ENCODE peak calls at places on chromosomes 12 and 14, in ten cellular contexts. G, N, X, V, D, S, A, P, T and J are unnamed samples.

GRCh38 chr14:37650356-37651037 is 55.1 kb downstream of the TTC6 start:
- DNase-seq in G (peak), N (no peak), X (no peak), V (no peak), D (peak), S (no peak), A (peak), P (no peak), T (no peak), J (no peak)

GRCh38 chr12:110829308-110829707 is 17.5 kb upstream of the CCDC63 start:
- DNase-seq in G (no peak), N (no peak), X (no peak), V (no peak), D (no peak), S (no peak), A (no peak), P (no peak), T (no peak), J (no peak)

GRCh38 chr14:65042731-65043372 is 56.2 kb downstream of the FNTB start:
- DNase-seq in G (no peak), N (peak), X (no peak), V (no peak), D (no peak), S (no peak), A (no peak), P (no peak), T (no peak), J (no peak)

GRCh38 chr14:106417224-106418049 is 891.1 kb downstream of the TMEM121 start:
- DNase-seq in G (no peak), N (peak), X (peak), V (peak), D (peak), S (no peak), A (peak), P (no peak), T (peak), J (no peak)

GRCh38 chr12:132488127-132489077 is 1.5 kb upstream of the FBRSL1 start:
- DNase-seq in G (no peak), N (peak), X (no peak), V (no peak), D (no peak), S (no peak), A (peak), P (no peak), T (no peak), J (no peak)

GRCh38 chr12:109088818-109089217 is 4.5 kb downstream of the ALKBH2 start:
- DNase-seq in G (peak), N (no peak), X (no peak), V (no peak), D (no peak), S (no peak), A (no peak), P (no peak), T (no peak), J (no peak)

GRCh38 chr12:75850751-75851462 is 180.7 kb downstream of the PHLDA1 start:
- DNase-seq in G (peak), N (no peak), X (no peak), V (no peak), D (peak), S (no peak), A (no peak), P (no peak), T (no peak), J (no peak)

GRCh38 chr14:75295061-75295461 is 16.4 kb downstream of the FOS start:
- DNase-seq in G (peak), N (peak), X (peak), V (peak), D (peak), S (peak), A (peak), P (no peak), T (no peak), J (peak)

GRCh38 chr12:55142896-55143870 is 17.0 kb downstream of the OR9K2 start:
- DNase-seq in G (peak), N (peak), X (no peak), V (peak), D (peak), S (peak), A (peak), P (peak), T (no peak), J (no peak)

GRCh38 chr14:45492876-45493275 is 239.9 kb upstream of the MIS18BP1 start:
- DNase-seq in G (no peak), N (no peak), X (no peak), V (no peak), D (no peak), S (no peak), A (no peak), P (no peak), T (no peak), J (no peak)

GRCh38 chr12:53939141-53940108 is 794 bp downstream of the HOXC13 start:
- DNase-seq in G (no peak), N (no peak), X (no peak), V (peak), D (peak), S (peak), A (peak), P (no peak), T (no peak), J (no peak)

GRCh38 chr14:94671870-94672444 is 59.8 kb downstream of the SERPINA3 start:
- DNase-seq in G (no peak), N (no peak), X (peak), V (no peak), D (no peak), S (no peak), A (peak), P (no peak), T (peak), J (no peak)

GRCh38 chr14:102759416-102759815 is 17.8 kb upstream of the TRAF3 start:
- DNase-seq in G (no peak), N (no peak), X (no peak), V (no peak), D (no peak), S (peak), A (no peak), P (no peak), T (no peak), J (no peak)

GRCh38 chr12:27865421-27865820 is 85.4 kb upstream of the MANSC4 start:
- DNase-seq in G (peak), N (no peak), X (no peak), V (no peak), D (peak), S (no peak), A (no peak), P (no peak), T (no peak), J (peak)

GRCh38 chr14:44396226-44396625 is 110.9 kb downstream of the FSCB start:
- DNase-seq in G (no peak), N (no peak), X (no peak), V (no peak), D (no peak), S (no peak), A (no peak), P (no peak), T (no peak), J (no peak)

GRCh38 chr12:105899589-105899988 is 239.2 kb downstream of the NUAK1 start:
- DNase-seq in G (no peak), N (peak), X (no peak), V (no peak), D (no peak), S (no peak), A (no peak), P (no peak), T (no peak), J (no peak)

GRCh38 chr12:109927622-109928021 is 27.5 kb downstream of the TCHP start:
- DNase-seq in G (peak), N (peak), X (no peak), V (no peak), D (peak), S (peak), A (peak), P (no peak), T (no peak), J (no peak)

GRCh38 chr14:94717808-94718207 is 52.1 kb downstream of the GSC start:
- DNase-seq in G (no peak), N (no peak), X (no peak), V (no peak), D (peak), S (no peak), A (no peak), P (no peak), T (no peak), J (no peak)

GRCh38 chr12:101642115-101643067 is 47.6 kb downstream of the MYBPC1 start:
- DNase-seq in G (no peak), N (no peak), X (peak), V (no peak), D (no peak), S (peak), A (peak), P (no peak), T (no peak), J (no peak)

GRCh38 chr12:45989857-45990467 is 412 bp downstream of the SCAF11 start:
- DNase-seq in G (peak), N (peak), X (peak), V (peak), D (peak), S (peak), A (peak), P (no peak), T (peak), J (no peak)

GRCh38 chr12:30985814-30986452 is 59.4 kb downstream of the TSPAN11 start:
- DNase-seq in G (peak), N (peak), X (peak), V (peak), D (peak), S (peak), A (peak), P (peak), T (no peak), J (no peak)

GRCh38 chr12:108063192-108063591 is 65.9 kb upstream of the WSCD2 start:
- DNase-seq in G (no peak), N (peak), X (no peak), V (no peak), D (peak), S (peak), A (peak), P (no peak), T (no peak), J (no peak)

GRCh38 chr14:79992799-79993198 is 218.5 kb downstream of the DIO2 start:
- DNase-seq in G (no peak), N (no peak), X (no peak), V (no peak), D (peak), S (no peak), A (peak), P (no peak), T (no peak), J (no peak)

GRCh38 chr14:68682166-68683103 is 110.4 kb downstream of the ZFP36L1 start:
- DNase-seq in G (peak), N (peak), X (peak), V (no peak), D (peak), S (no peak), A (no peak), P (peak), T (no peak), J (peak)

GRCh38 chr12:6868211-6869048 is 1.1 kb downstream of the TPI1 start:
- DNase-seq in G (peak), N (no peak), X (no peak), V (no peak), D (peak), S (no peak), A (peak), P (no peak), T (no peak), J (no peak)

GRCh38 chr14:92646952-92647461 is 101.4 kb downstream of the LGMN start:
- DNase-seq in G (peak), N (no peak), X (no peak), V (no peak), D (peak), S (no peak), A (no peak), P (peak), T (no peak), J (peak)

GRCh38 chr12:31491819-31492598 is 98.9 kb downstream of the DENND5B start:
- DNase-seq in G (peak), N (no peak), X (no peak), V (no peak), D (peak), S (no peak), A (no peak), P (peak), T (no peak), J (peak)

GRCh38 chr12:89319111-89319510 is 33.2 kb downstream of the DUSP6 start:
- DNase-seq in G (no peak), N (no peak), X (no peak), V (no peak), D (peak), S (no peak), A (peak), P (no peak), T (no peak), J (no peak)

GRCh38 chr14:35349496-35349895 is 55.1 kb downstream of the NFKBIA start:
- DNase-seq in G (no peak), N (no peak), X (no peak), V (no peak), D (no peak), S (no peak), A (no peak), P (no peak), T (no peak), J (no peak)

GRCh38 chr12:129941646-129942045 is 37.8 kb upstream of the TMEM132D start:
- DNase-seq in G (no peak), N (no peak), X (no peak), V (no peak), D (no peak), S (no peak), A (no peak), P (no peak), T (no peak), J (no peak)

GRCh38 chr14:33249361-33249760 is 310.7 kb downstream of the NPAS3 start:
- DNase-seq in G (no peak), N (no peak), X (no peak), V (no peak), D (no peak), S (no peak), A (peak), P (no peak), T (no peak), J (no peak)

GRCh38 chr14:50830932-50831703 is at the start of gene NIN:
- DNase-seq in G (peak), N (peak), X (peak), V (peak), D (peak), S (peak), A (peak), P (no peak), T (peak), J (peak)

GRCh38 chr14:92475451-92476187 is 38.0 kb upstream of the RIN3 start:
- DNase-seq in G (no peak), N (no peak), X (peak), V (no peak), D (peak), S (no peak), A (no peak), P (no peak), T (no peak), J (peak)

GRCh38 chr12:128088926-128089325 is 178.0 kb upstream of the TMEM132C start:
- DNase-seq in G (no peak), N (no peak), X (no peak), V (no peak), D (no peak), S (no peak), A (no peak), P (no peak), T (no peak), J (no peak)

GRCh38 chr12:112261559-112261958 is 120.7 kb downstream of the HECTD4 start:
- DNase-seq in G (no peak), N (no peak), X (no peak), V (peak), D (peak), S (peak), A (peak), P (no peak), T (no peak), J (no peak)

GRCh38 chr12:52720487-52720886 is 17.2 kb upstream of the KRT77 start:
- DNase-seq in G (peak), N (no peak), X (no peak), V (no peak), D (no peak), S (no peak), A (no peak), P (no peak), T (no peak), J (no peak)

GRCh38 chr12:3962661-3963483 is 89.7 kb upstream of the PARP11 start:
- DNase-seq in G (no peak), N (peak), X (peak), V (peak), D (no peak), S (no peak), A (no peak), P (no peak), T (no peak), J (no peak)

GRCh38 chr12:124656214-124656516 is 88.8 kb upstream of the NCOR2 start:
- DNase-seq in G (no peak), N (no peak), X (no peak), V (no peak), D (no peak), S (no peak), A (no peak), P (no peak), T (no peak), J (no peak)
- TF ChIP-seq CTCF in G (peak), N (no peak), X (no peak), V (no peak), D (no peak), S (no peak), A (no peak), P (no peak), T (no peak), J (no peak)

GRCh38 chr14:91138511-91139359 is 24.9 kb downstream of the DGLUCY start:
- DNase-seq in G (no peak), N (peak), X (no peak), V (peak), D (peak), S (peak), A (peak), P (no peak), T (no peak), J (no peak)

GRCh38 chr14:91139776-91140175 is 25.9 kb downstream of the DGLUCY start:
- DNase-seq in G (no peak), N (no peak), X (no peak), V (no peak), D (no peak), S (no peak), A (no peak), P (no peak), T (no peak), J (no peak)

GRCh38 chr14:91143862-91144261 is 30.0 kb downstream of the DGLUCY start:
- DNase-seq in G (no peak), N (no peak), X (peak), V (no peak), D (no peak), S (no peak), A (no peak), P (no peak), T (no peak), J (no peak)

GRCh38 chr14:91142214-91142668 is 28.4 kb downstream of the DGLUCY start:
- DNase-seq in G (no peak), N (peak), X (no peak), V (no peak), D (no peak), S (no peak), A (no peak), P (no peak), T (no peak), J (no peak)

GRCh38 chr14:91140672-91141071 is 26.8 kb downstream of the DGLUCY start:
- DNase-seq in G (no peak), N (peak), X (no peak), V (peak), D (peak), S (peak), A (peak), P (no peak), T (no peak), J (no peak)
- TF ChIP-seq CTCF in G (peak), N (peak), X (peak), V (peak), D (peak), S (no peak), A (peak), P (peak), T (peak), J (peak)

GRCh38 chr12:1445807-1446206 is 148.6 kb downstream of the FBXL14 start:
- DNase-seq in G (no peak), N (no peak), X (no peak), V (no peak), D (no peak), S (no peak), A (peak), P (no peak), T (no peak), J (no peak)
- TF ChIP-seq CTCF in G (no peak), N (no peak), X (no peak), V (no peak), D (no peak), S (no peak), A (no peak), P (no peak), T (no peak), J (no peak)

GRCh38 chr14:36553650-36554260 is 28.7 kb downstream of the NKX2-8 start:
- DNase-seq in G (peak), N (peak), X (no peak), V (no peak), D (peak), S (no peak), A (peak), P (peak), T (no peak), J (peak)

GRCh38 chr14:36555998-36556743 is 26.2 kb downstream of the NKX2-8 start:
- DNase-seq in G (no peak), N (no peak), X (no peak), V (no peak), D (no peak), S (no peak), A (no peak), P (no peak), T (no peak), J (no peak)

GRCh38 chr14:36556811-36557433 is 25.5 kb downstream of the NKX2-8 start:
- DNase-seq in G (peak), N (peak), X (no peak), V (no peak), D (peak), S (peak), A (peak), P (no peak), T (no peak), J (no peak)
- TF ChIP-seq CTCF in G (peak), N (peak), X (peak), V (peak), D (peak), S (peak), A (peak), P (peak), T (peak), J (peak)

DNA sequence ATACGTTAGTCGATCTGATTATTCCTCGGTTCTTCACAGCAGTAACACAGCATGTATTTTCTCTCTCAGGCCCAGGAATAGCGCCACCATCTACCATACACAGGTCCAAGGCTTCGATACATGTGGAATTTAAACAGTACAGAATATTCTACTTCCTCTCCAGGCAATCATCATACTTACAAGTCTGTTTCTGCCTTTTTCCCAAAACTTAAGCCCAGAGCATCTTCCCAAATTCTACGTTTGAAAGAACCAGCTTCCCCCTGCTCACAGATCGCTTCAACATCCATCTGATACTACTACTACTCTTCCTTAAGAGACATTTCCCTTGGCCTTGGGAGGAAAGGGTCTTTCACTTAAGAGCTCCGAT is 626 bp downstream of the TXNDC16 start:
- DNase-seq in G (peak), N (peak), X (no peak), V (no peak), D (peak), S (no peak), A (peak), P (no peak), T (no peak), J (no peak)
- TF ChIP-seq CTCF in G (peak), N (peak), X (no peak), V (peak), D (peak), S (no peak), A (peak), P (peak), T (peak), J (peak)

GRCh38 chr14:29528889-29529288 is 398.8 kb downstream of the PRKD1 start:
- DNase-seq in G (no peak), N (peak), X (no peak), V (no peak), D (peak), S (no peak), A (no peak), P (peak), T (no peak), J (no peak)

GRCh38 chr14:29527286-29527685 is 400.4 kb downstream of the PRKD1 start:
- DNase-seq in G (no peak), N (no peak), X (no peak), V (no peak), D (no peak), S (no peak), A (no peak), P (no peak), T (no peak), J (no peak)

GRCh38 chr14:29529418-29529817 is 398.2 kb downstream of the PRKD1 start:
- DNase-seq in G (peak), N (no peak), X (no peak), V (no peak), D (peak), S (peak), A (peak), P (no peak), T (no peak), J (no peak)
- TF ChIP-seq CTCF in G (peak), N (no peak), X (peak), V (peak), D (peak), S (peak), A (peak), P (peak), T (peak), J (no peak)

DNA sequence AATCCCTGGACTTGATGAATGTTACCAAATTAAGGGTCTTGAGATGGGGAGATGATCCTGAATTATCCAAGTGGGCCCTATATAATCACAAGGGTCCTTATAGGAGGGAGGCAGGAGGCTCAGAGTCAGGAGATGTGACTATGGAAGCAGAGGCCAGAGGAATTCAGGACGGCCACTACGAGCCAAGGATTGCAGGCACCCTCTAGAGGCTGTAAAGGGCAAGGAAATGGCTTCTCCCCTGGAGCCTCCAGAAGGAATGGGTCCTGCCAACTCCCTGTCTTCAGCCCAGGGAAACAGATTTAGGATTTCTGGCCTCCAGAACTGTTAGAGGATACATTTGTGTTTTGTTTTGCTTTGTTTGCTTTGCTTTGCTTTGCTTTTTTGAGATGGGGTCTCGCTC is 8.8 kb downstream of the BDKRB1 start:
- DNase-seq in G (peak), N (no peak), X (no peak), V (no peak), D (peak), S (no peak), A (peak), P (no peak), T (no peak), J (no peak)
- TF ChIP-seq CTCF in G (peak), N (no peak), X (peak), V (peak), D (peak), S (no peak), A (peak), P (peak), T (peak), J (peak)